ENCODE peak calls at places on chromosome 18, in five cellular contexts. P is NCI-H1092; C is T-helper 2 cell treated with Interferon-gamma antibody and Interleukin-4, amounts not matched to agents 5 μg/mL and 100 μg/mL, for 36 hours; W is HuH-7.5; R is adrenal gland. T is an unnamed sample.
A peak's percentile ranks its signal among the peaks of the same experiment; 100 is the strongest.

GRCh38 chr18:78704960-78705600 is 274.5 kb upstream of the SALL3 start:
- DNase-seq in P (no peak), C (no peak), W (no peak), R (no peak), T (no peak)

GRCh38 chr18:75068682-75069435 is 140.1 kb downstream of the PTGR3 start:
- DNase-seq in P (no peak), C (no peak), W (no peak), R (no peak), T (no peak)

GRCh38 chr18:58780045-58780444 is 84.6 kb upstream of the ZNF532 start:
- DNase-seq in P (no peak), C (no peak), W (no peak), R (no peak), T (no peak)

GRCh38 chr18:53991202-53991601 is 233.3 kb downstream of the MBD2 start:
- DNase-seq in P (no peak), C (no peak), W (no peak), R (no peak), T (no peak)

GRCh38 chr18:65942854-65943253 is 192.0 kb downstream of the CDH7 start:
- DNase-seq in P (no peak), C (no peak), W (no peak), R (no peak), T (no peak)

GRCh38 chr18:48979944-48980890 is 29.5 kb upstream of the SMAD7 start:
- DNase-seq in P (no peak), C (no peak), W (no peak), R (peak; percentile 55), T (no peak)

GRCh38 chr18:36124841-36125240 is 4.3 kb downstream of the SLC39A6 start:
- DNase-seq in P (no peak), C (no peak), W (no peak), R (no peak), T (no peak)

GRCh38 chr18:28065031-28065792 is 111.7 kb downstream of the CDH2 start:
- DNase-seq in P (no peak), C (no peak), W (no peak), R (no peak), T (no peak)

GRCh38 chr18:23135679-23136325 is 517 bp downstream of the CABLES1 start:
- DNase-seq in P (peak; percentile 24), C (no peak), W (peak; percentile 53), R (no peak), T (no peak)

GRCh38 chr18:42105382-42105781 is 150.3 kb downstream of the PIK3C3 start:
- DNase-seq in P (no peak), C (no peak), W (no peak), R (no peak), T (no peak)

GRCh38 chr18:69684789-69685188 is 262.9 kb downstream of the CD226 start:
- DNase-seq in P (no peak), C (no peak), W (no peak), R (no peak), T (no peak)

GRCh38 chr18:43847164-43848091 is 570.1 kb upstream of the SYT4 start:
- DNase-seq in P (no peak), C (no peak), W (no peak), R (no peak), T (no peak)

GRCh38 chr18:61348230-61348629 is 15.0 kb downstream of the CDH20 start:
- DNase-seq in P (no peak), C (no peak), W (no peak), R (no peak), T (no peak)

GRCh38 chr18:13611058-13611615 is 115.2 kb downstream of the FAM210A start:
- DNase-seq in P (peak; percentile 2), C (peak; percentile 4), W (no peak), R (peak; percentile 41), T (no peak)

GRCh38 chr18:26867471-26867870 is 2.0 kb upstream of the AQP4 start:
- DNase-seq in P (no peak), C (no peak), W (no peak), R (no peak), T (no peak)

GRCh38 chr18:48957136-48957535 is 6.4 kb upstream of the SMAD7 start:
- DNase-seq in P (no peak), C (no peak), W (no peak), R (no peak), T (no peak)

GRCh38 chr18:33375829-33376228 is 64.7 kb downstream of the CCDC178 start:
- DNase-seq in P (no peak), C (no peak), W (no peak), R (no peak), T (no peak)

GRCh38 chr18:22650247-22650646 is 232.5 kb upstream of the CTAGE1 start:
- DNase-seq in P (no peak), C (no peak), W (no peak), R (no peak), T (no peak)

GRCh38 chr18:63342206-63342605 is 22.6 kb upstream of the BCL2 start:
- DNase-seq in P (no peak), C (no peak), W (peak; percentile 23), R (no peak), T (no peak)

GRCh38 chr18:7940976-7941375 is 373.9 kb downstream of the PTPRM start:
- DNase-seq in P (no peak), C (no peak), W (no peak), R (no peak), T (no peak)

GRCh38 chr18:38353149-38353548 is 787.6 kb upstream of the CELF4 start:
- DNase-seq in P (no peak), C (no peak), W (no peak), R (no peak), T (no peak)

GRCh38 chr18:28834889-28835288 is 658.0 kb upstream of the CDH2 start:
- DNase-seq in P (no peak), C (no peak), W (no peak), R (no peak), T (no peak)

GRCh38 chr18:12278765-12279682 is 24.9 kb downstream of the CIDEA start:
- DNase-seq in P (no peak), C (no peak), W (peak; percentile 86), R (peak; percentile 50), T (no peak)

GRCh38 chr18:22848618-22849017 is 84.5 kb upstream of the RBBP8 start:
- DNase-seq in P (no peak), C (no peak), W (no peak), R (no peak), T (no peak)

GRCh38 chr18:59072727-59073421 is 66.8 kb upstream of the SEC11C start:
- DNase-seq in P (no peak), C (no peak), W (no peak), R (no peak), T (no peak)

GRCh38 chr18:56221195-56222065 is 417.0 kb downstream of the TXNL1 start:
- DNase-seq in P (no peak), C (no peak), W (no peak), R (no peak), T (no peak)

GRCh38 chr18:79588636-79589481 is 90.7 kb upstream of the CTDP1 start:
- DNase-seq in P (peak; percentile 69), C (no peak), W (no peak), R (peak; percentile 91), T (no peak)

GRCh38 chr18:45997689-45998088 is 30.6 kb upstream of the EPG5 start:
- DNase-seq in P (no peak), C (peak; percentile 63), W (no peak), R (no peak), T (no peak)

GRCh38 chr18:24831091-24831490 is 370.7 kb downstream of the HRH4 start:
- DNase-seq in P (no peak), C (no peak), W (no peak), R (no peak), T (no peak)

GRCh38 chr18:31241900-31242409 is 76.0 kb upstream of the DSG1 start:
- DNase-seq in P (no peak), C (no peak), W (peak; percentile 5), R (no peak), T (no peak)

GRCh38 chr18:49020621-49021021 is 69.9 kb upstream of the SMAD7 start:
- DNase-seq in P (no peak), C (no peak), W (no peak), R (peak; percentile 12), T (no peak)

GRCh38 chr18:74399225-74399887 is 57.8 kb downstream of the DIPK1C start:
- DNase-seq in P (no peak), C (no peak), W (no peak), R (peak; percentile 29), T (no peak)

GRCh38 chr18:75533954-75534353 is 106.5 kb upstream of the SMIM21 start:
- DNase-seq in P (no peak), C (no peak), W (no peak), R (no peak), T (no peak)

GRCh38 chr18:12543697-12544096 is 114.2 kb downstream of the SPIRE1 start:
- DNase-seq in P (no peak), C (no peak), W (no peak), R (no peak), T (no peak)

GRCh38 chr18:11674119-11674518 is 14.9 kb upstream of the GNAL start:
- DNase-seq in P (no peak), C (no peak), W (no peak), R (no peak), T (no peak)

GRCh38 chr18:50507120-50507590 is 52.7 kb upstream of the MAPK4 start:
- DNase-seq in P (peak; percentile 69), C (no peak), W (peak; percentile 11), R (peak; percentile 75), T (no peak)

GRCh38 chr18:67919316-67919715 is 402.8 kb upstream of the DSEL start:
- DNase-seq in P (no peak), C (no peak), W (no peak), R (no peak), T (no peak)

GRCh38 chr18:44946529-44947113 is 265.9 kb downstream of the SETBP1 start:
- DNase-seq in P (peak; percentile 85), C (no peak), W (peak; percentile 8), R (no peak), T (peak; percentile 89)

GRCh38 chr18:78090584-78090983 is 840.9 kb downstream of the GALR1 start:
- DNase-seq in P (peak; percentile 70), C (no peak), W (no peak), R (no peak), T (peak; percentile 58)